ENCODE peak calls at places on chromosomes 6 and 20, in ten cellular contexts. L is psoas muscle; C is heart left ventricle; X is mammary epithelial cell; M is HFFc6; Q is neural crest cell; K is ovary; V is B cell; J is CD8-positive, alpha-beta T cell; T is cardiac fibroblast. I is an unnamed sample.

GRCh38 chr6:80872194-80872950 is 765.9 kb downstream of the BCKDHB start:
- DNase-seq in L (no peak), C (peak), X (no peak), M (no peak), Q (no peak), K (no peak), V (no peak), J (no peak), T (no peak), I (peak)

GRCh38 chr6:17271628-17272027 is 9.5 kb upstream of the RBM24 start:
- DNase-seq in L (no peak), C (no peak), X (no peak), M (no peak), Q (no peak), K (no peak), V (no peak), J (no peak), T (no peak), I (no peak)

GRCh38 chr20:20535051-20535450 is 167.1 kb downstream of the INSM1 start:
- DNase-seq in L (no peak), C (no peak), X (no peak), M (no peak), Q (no peak), K (no peak), V (no peak), J (no peak), T (no peak), I (no peak)

GRCh38 chr6:30743099-30744053 is 889 bp upstream of the FLOT1 start:
- DNase-seq in L (peak), C (peak), X (peak), M (no peak), Q (no peak), K (no peak), V (peak), J (peak), T (peak), I (no peak)

GRCh38 chr6:356828-357251 is 34.7 kb upstream of the IRF4 start:
- DNase-seq in L (no peak), C (peak), X (no peak), M (no peak), Q (no peak), K (peak), V (peak), J (no peak), T (no peak), I (no peak)

GRCh38 chr6:157505912-157506491 is 125.0 kb downstream of the ZDHHC14 start:
- DNase-seq in L (no peak), C (no peak), X (no peak), M (no peak), Q (no peak), K (no peak), V (no peak), J (no peak), T (peak), I (no peak)

GRCh38 chr20:46324960-46325703 is 16.8 kb upstream of the CDH22 start:
- DNase-seq in L (no peak), C (no peak), X (no peak), M (peak), Q (peak), K (no peak), V (no peak), J (no peak), T (peak), I (peak)

GRCh38 chr6:35034411-35035171 is 106.5 kb downstream of the TCP11 start:
- DNase-seq in L (peak), C (peak), X (peak), M (no peak), Q (no peak), K (no peak), V (no peak), J (no peak), T (peak), I (no peak)

GRCh38 chr20:1895674-1896496 is 678 bp downstream of the SIRPA start:
- DNase-seq in L (peak), C (peak), X (peak), M (no peak), Q (no peak), K (no peak), V (no peak), J (no peak), T (peak), I (peak)

GRCh38 chr6:31173406-31173805 is 2.9 kb upstream of the POU5F1 start:
- DNase-seq in L (no peak), C (no peak), X (no peak), M (no peak), Q (no peak), K (no peak), V (no peak), J (no peak), T (no peak), I (no peak)

GRCh38 chr6:73700060-73700459 is 4.1 kb downstream of the CD109 start:
- DNase-seq in L (no peak), C (no peak), X (peak), M (no peak), Q (no peak), K (no peak), V (no peak), J (no peak), T (no peak), I (no peak)

GRCh38 chr20:42192321-42192720 is 574.1 kb upstream of the CHD6 start:
- DNase-seq in L (no peak), C (no peak), X (no peak), M (no peak), Q (no peak), K (no peak), V (no peak), J (no peak), T (no peak), I (no peak)

GRCh38 chr6:169960531-169960890 is 209.1 kb downstream of the ERMARD start:
- DNase-seq in L (no peak), C (no peak), X (no peak), M (no peak), Q (no peak), K (no peak), V (no peak), J (no peak), T (no peak), I (no peak)

GRCh38 chr6:88933521-88933920 is 29.9 kb downstream of the RNGTT start:
- DNase-seq in L (no peak), C (no peak), X (no peak), M (no peak), Q (no peak), K (no peak), V (no peak), J (no peak), T (no peak), I (no peak)

GRCh38 chr6:42629845-42630244 is 66.0 kb downstream of the UBR2 start:
- DNase-seq in L (no peak), C (no peak), X (no peak), M (no peak), Q (no peak), K (no peak), V (peak), J (no peak), T (no peak), I (no peak)

GRCh38 chr6:47737406-47737805 is 39.0 kb downstream of the ADGRF4 start:
- DNase-seq in L (no peak), C (no peak), X (no peak), M (no peak), Q (no peak), K (no peak), V (no peak), J (no peak), T (no peak), I (no peak)

GRCh38 chr20:46034039-46034438 is 5.0 kb downstream of the SLC12A5 start:
- DNase-seq in L (no peak), C (no peak), X (no peak), M (no peak), Q (no peak), K (no peak), V (no peak), J (no peak), T (no peak), I (no peak)

GRCh38 chr6:34189806-34190503 is 44.1 kb upstream of the GRM4 start:
- DNase-seq in L (no peak), C (no peak), X (no peak), M (no peak), Q (no peak), K (no peak), V (peak), J (peak), T (no peak), I (no peak)

GRCh38 chr6:166598441-166599138 is 12.1 kb upstream of the RAMACL start:
- DNase-seq in L (peak), C (peak), X (peak), M (peak), Q (no peak), K (no peak), V (no peak), J (no peak), T (peak), I (peak)

GRCh38 chr6:26338810-26339209 is 26.2 kb upstream of the BTN3A2 start:
- DNase-seq in L (no peak), C (no peak), X (no peak), M (no peak), Q (no peak), K (no peak), V (no peak), J (no peak), T (no peak), I (no peak)

GRCh38 chr6:44247338-44248302 is 719 bp downstream of the HSP90AB1 start:
- DNase-seq in L (peak), C (peak), X (peak), M (peak), Q (no peak), K (peak), V (peak), J (peak), T (peak), I (peak)

GRCh38 chr20:49595811-49596545 is 28.0 kb upstream of the PTGIS start:
- DNase-seq in L (peak), C (no peak), X (no peak), M (peak), Q (no peak), K (peak), V (no peak), J (no peak), T (peak), I (peak)

GRCh38 chr6:156686429-156686939 is 90.7 kb upstream of the ARID1B start:
- DNase-seq in L (no peak), C (peak), X (peak), M (peak), Q (no peak), K (no peak), V (peak), J (no peak), T (peak), I (peak)

GRCh38 chr20:57638173-57638894 is 18.1 kb upstream of the ZBP1 start:
- DNase-seq in L (no peak), C (no peak), X (no peak), M (no peak), Q (no peak), K (no peak), V (no peak), J (no peak), T (no peak), I (no peak)

GRCh38 chr6:46044876-46045617 is 29.4 kb upstream of the CLIC5 start:
- DNase-seq in L (peak), C (peak), X (peak), M (peak), Q (no peak), K (no peak), V (no peak), J (no peak), T (peak), I (peak)

GRCh38 chr6:156658186-156658585 is 119.0 kb upstream of the ARID1B start:
- DNase-seq in L (no peak), C (peak), X (no peak), M (peak), Q (no peak), K (peak), V (no peak), J (no peak), T (peak), I (peak)

GRCh38 chr6:136920216-136920857 is 1.8 kb upstream of the SLC35D3 start:
- DNase-seq in L (no peak), C (no peak), X (no peak), M (no peak), Q (no peak), K (no peak), V (no peak), J (no peak), T (peak), I (no peak)

GRCh38 chr6:165556116-165556843 is 106.8 kb downstream of the PDE10A start:
- DNase-seq in L (no peak), C (no peak), X (no peak), M (no peak), Q (no peak), K (no peak), V (no peak), J (no peak), T (peak), I (peak)

GRCh38 chr6:8087870-8088269 is 14.5 kb downstream of the EEF1E1 start:
- DNase-seq in L (no peak), C (no peak), X (no peak), M (no peak), Q (no peak), K (no peak), V (no peak), J (no peak), T (no peak), I (no peak)

GRCh38 chr6:111922454-111923297 is 49.4 kb upstream of the FYN start:
- DNase-seq in L (no peak), C (no peak), X (peak), M (peak), Q (no peak), K (no peak), V (no peak), J (no peak), T (peak), I (peak)

GRCh38 chr6:37483917-37484785 is 15.5 kb downstream of the CCDC167 start:
- DNase-seq in L (peak), C (peak), X (peak), M (peak), Q (peak), K (peak), V (peak), J (peak), T (peak), I (peak)
- TF ChIP-seq CTCF in L (peak), C (peak), X (peak), M (peak), Q (peak), K (peak), V (peak), J (peak), T (peak), I (peak)

GRCh38 chr6:90284236-90284744 is 12.4 kb downstream of the BACH2 start:
- DNase-seq in L (no peak), C (no peak), X (peak), M (peak), Q (no peak), K (no peak), V (no peak), J (peak), T (peak), I (peak)
- TF ChIP-seq CTCF in L (no peak), C (no peak), X (no peak), M (no peak), Q (no peak), K (peak), V (no peak), J (no peak), T (peak), I (no peak)

GRCh38 chr20:11555510-11555909 is 362.2 kb upstream of the BTBD3 start:
- DNase-seq in L (no peak), C (no peak), X (no peak), M (no peak), Q (no peak), K (no peak), V (no peak), J (no peak), T (no peak), I (no peak)

GRCh38 chr20:11551491-11551890 is 366.2 kb upstream of the BTBD3 start:
- DNase-seq in L (no peak), C (no peak), X (no peak), M (no peak), Q (no peak), K (no peak), V (no peak), J (no peak), T (no peak), I (no peak)

GRCh38 chr20:11549172-11550117 is 368.2 kb upstream of the BTBD3 start:
- DNase-seq in L (no peak), C (no peak), X (no peak), M (no peak), Q (no peak), K (no peak), V (no peak), J (no peak), T (no peak), I (no peak)

GRCh38 chr20:11556410-11556809 is 361.3 kb upstream of the BTBD3 start:
- DNase-seq in L (no peak), C (no peak), X (no peak), M (no peak), Q (no peak), K (no peak), V (no peak), J (no peak), T (no peak), I (no peak)

GRCh38 chr20:11553603-11554002 is 364.1 kb upstream of the BTBD3 start:
- DNase-seq in L (no peak), C (no peak), X (peak), M (peak), Q (no peak), K (no peak), V (no peak), J (no peak), T (peak), I (peak)
- TF ChIP-seq CTCF in L (peak), C (peak), X (peak), M (peak), Q (peak), K (no peak), V (no peak), J (no peak), T (peak), I (peak)

GRCh38 chr6:24219670-24220069 is 93.7 kb downstream of the NRSN1 start:
- DNase-seq in L (no peak), C (no peak), X (no peak), M (no peak), Q (no peak), K (no peak), V (no peak), J (no peak), T (no peak), I (no peak)
- TF ChIP-seq CTCF in L (no peak), C (no peak), X (no peak), M (no peak), Q (no peak), K (no peak), V (no peak), J (no peak), T (no peak), I (no peak)

DNA sequence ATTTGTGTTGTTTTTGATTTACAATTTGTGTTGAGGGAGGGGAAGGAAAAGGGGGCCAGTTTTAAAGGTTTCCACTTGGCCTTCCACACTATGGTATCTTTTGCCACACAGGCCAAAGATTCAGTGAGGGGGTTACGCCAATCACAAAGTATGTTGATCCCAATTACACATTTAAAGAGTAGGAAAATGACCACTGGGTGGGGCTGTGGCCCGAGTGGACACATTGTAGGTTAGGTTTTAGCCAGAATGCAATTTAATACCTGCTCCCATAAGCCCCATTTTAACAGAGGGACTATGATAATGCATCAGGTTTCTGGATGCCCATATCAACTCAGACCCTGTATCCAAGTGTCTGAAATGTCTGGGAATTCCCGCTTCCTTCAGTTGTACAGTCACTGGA is 15.6 kb downstream of the VGLL2 start:
- DNase-seq in L (peak), C (no peak), X (no peak), M (no peak), Q (no peak), K (no peak), V (no peak), J (no peak), T (no peak), I (no peak)
- TF ChIP-seq CTCF in L (peak), C (peak), X (peak), M (peak), Q (peak), K (no peak), V (no peak), J (no peak), T (peak), I (peak)

GRCh38 chr6:28864321-28864923 is 59.4 kb downstream of the TRIM27 start:
- DNase-seq in L (no peak), C (no peak), X (no peak), M (no peak), Q (no peak), K (no peak), V (peak), J (no peak), T (no peak), I (no peak)
- TF ChIP-seq CTCF in L (no peak), C (peak), X (no peak), M (peak), Q (no peak), K (no peak), V (no peak), J (no peak), T (peak), I (no peak)

DNA sequence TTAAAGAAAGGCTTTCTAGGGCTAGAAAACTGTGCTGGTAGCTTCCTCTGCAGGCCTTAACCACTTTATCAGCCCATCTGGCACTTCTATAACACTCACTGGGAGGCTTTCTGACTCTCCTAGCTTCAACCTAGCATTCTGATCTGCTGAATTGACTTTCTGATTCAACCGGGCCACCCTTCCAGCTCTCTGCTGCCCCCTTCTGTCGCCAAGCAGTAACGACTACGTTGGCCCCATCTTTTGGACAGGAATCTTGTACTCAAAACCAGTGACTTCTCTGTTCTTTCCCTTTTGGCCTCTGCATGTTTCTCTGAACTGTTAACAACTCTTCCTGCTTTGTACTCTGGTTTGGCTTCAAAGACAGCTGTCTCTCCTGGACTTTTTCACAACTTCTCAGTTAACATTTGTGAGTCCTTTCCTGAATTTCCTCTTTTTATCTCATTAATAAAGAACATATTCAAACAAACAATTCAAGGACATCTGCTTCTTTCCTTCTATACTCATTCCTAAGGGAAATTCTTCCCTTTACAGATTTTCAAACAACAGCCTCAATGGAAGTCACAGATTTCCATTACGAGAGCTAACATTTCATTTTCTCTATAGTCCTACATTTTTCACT is 43.9 kb upstream of the FAM135A start:
- DNase-seq in L (peak), C (peak), X (peak), M (peak), Q (peak), K (peak), V (peak), J (peak), T (peak), I (peak)
- TF ChIP-seq CTCF in L (peak), C (peak), X (peak), M (peak), Q (peak), K (no peak), V (peak), J (peak), T (peak), I (peak)

GRCh38 chr6:38739532-38739931 is 24.4 kb downstream of the DNAH8 start:
- DNase-seq in L (no peak), C (no peak), X (no peak), M (no peak), Q (no peak), K (no peak), V (no peak), J (no peak), T (no peak), I (no peak)
- TF ChIP-seq CTCF in L (peak), C (peak), X (peak), M (peak), Q (peak), K (peak), V (peak), J (peak), T (no peak), I (peak)

I was measured in astrocyte of the spinal cord.